ENCODE peak calls at places on chromosomes 4 and X, in seven cellular contexts. R is SW 1271; Y is NCI-H510A treated with DMSO at 0.1 percent for 48 hours; V is fibroblast of the conjunctiva; L is activated CD4-positive, alpha-beta T cell treated with anti-CD3 and anti-CD28 coated beads, Interleukin-2, amount 10 ng/mL, durations not matched to agents 7 days and 5 days; B is activated T-helper 1 cell treated with anti-CD3 and anti-CD28 coated beads, Interleukin-12 subunit alpha, Interleukin-12 subunit beta, Interleukin-2, Interleukin-4 antibody, amounts not matched to agents 30 ng/mL and 10 ng/mL and 1 ng/mL, durations not matched to agents 14 hours and 24 hours and 36 hours; Z is kidney tubule cell. O is an unnamed sample.

GRCh38 chr4:110518889-110519490 is 43.0 kb downstream of the ENPEP start:
- DNase-seq in Z (peak; percentile 34), Y (peak; percentile 4), B (no peak), R (no peak), V (no peak), L (peak; percentile 38), O (no peak)

GRCh38 chr4:183532823-183533222 is 28.0 kb downstream of the ING2 start:
- DNase-seq in Y (no peak), Z (peak; percentile 65), R (no peak), B (no peak), L (no peak), V (no peak), O (no peak)

GRCh38 chrX:132219343-132219768 is at the start of gene RAP2C:
- DNase-seq in Y (peak; percentile 55), V (peak; percentile 59), Z (peak; percentile 75), L (peak; percentile 66), B (peak; percentile 25), R (peak; percentile 0), O (peak; percentile 34)

GRCh38 chrX:29487214-29487613 is 728.1 kb upstream of the MAGEB2 start:
- DNase-seq in Y (no peak), R (no peak), L (no peak), B (no peak), V (no peak), Z (no peak), O (no peak)

GRCh38 chrX:149491812-149492211 is 13.3 kb downstream of the IDS start:
- DNase-seq in R (no peak), V (no peak), Z (no peak), B (no peak), L (no peak), Y (no peak), O (no peak)

GRCh38 chr4:10008208-10009005 is 12.9 kb downstream of the SLC2A9 start:
- DNase-seq in Y (no peak), L (no peak), V (no peak), Z (no peak), R (no peak), B (no peak), O (no peak)

GRCh38 chr4:173934933-173935620 is 348.4 kb downstream of the FBXO8 start:
- DNase-seq in Z (no peak), R (no peak), B (no peak), V (no peak), L (no peak), Y (no peak), O (no peak)

GRCh38 chr4:11073621-11074051 is 355.1 kb downstream of the HS3ST1 start:
- DNase-seq in R (no peak), B (no peak), Z (peak; percentile 13), V (peak; percentile 91), Y (no peak), L (no peak), O (peak; percentile 7)

GRCh38 chr4:60344908-60345307 is 855.2 kb upstream of the ADGRL3 start:
- DNase-seq in B (no peak), R (no peak), L (no peak), Z (no peak), V (no peak), Y (no peak), O (no peak)

GRCh38 chr4:19399001-19399400 is 852.7 kb upstream of the SLIT2 start:
- DNase-seq in Z (no peak), V (no peak), B (no peak), Y (no peak), R (no peak), L (no peak), O (no peak)

GRCh38 chr4:120842046-120842445 is 80.5 kb downstream of the PRDM5 start:
- DNase-seq in Z (no peak), Y (peak; percentile 41), B (no peak), V (peak; percentile 60), R (no peak), L (no peak), O (no peak)

GRCh38 chrX:123846598-123847038 is 13.2 kb upstream of the XIAP start:
- DNase-seq in R (no peak), B (no peak), Z (peak; percentile 66), V (no peak), L (no peak), Y (no peak), O (no peak)

GRCh38 chrX:40852573-40852972 is 117.2 kb upstream of the MED14 start:
- DNase-seq in B (no peak), Y (no peak), Z (no peak), V (no peak), R (no peak), L (no peak), O (no peak)

GRCh38 chr4:126869967-126870366 is 762.8 kb upstream of the INTU start:
- DNase-seq in B (no peak), Y (no peak), L (no peak), Z (no peak), V (no peak), R (no peak), O (no peak)

GRCh38 chr4:912548-913279 is 19.4 kb downstream of the GAK start:
- DNase-seq in V (no peak), Y (no peak), B (no peak), R (no peak), L (no peak), Z (no peak), O (no peak)

GRCh38 chr4:169254546-169254983 is 16.2 kb downstream of the SH3RF1 start:
- DNase-seq in Y (no peak), B (no peak), V (peak; percentile 73), L (no peak), R (no peak), Z (peak; percentile 81), O (no peak)

GRCh38 chrX:44415639-44416386 is 72.3 kb upstream of the EFHC2 start:
- DNase-seq in L (no peak), B (no peak), V (no peak), Y (no peak), R (no peak), Z (no peak), O (peak; percentile 4)

GRCh38 chrX:2584659-2585470 is 84.1 kb upstream of the DHRSX start:
- DNase-seq in R (no peak), V (no peak), Y (no peak), Z (no peak), B (no peak), L (no peak), O (no peak)

GRCh38 chrX:100296183-100296753 is 113.8 kb downstream of the PCDH19 start:
- DNase-seq in L (no peak), Y (no peak), R (no peak), B (no peak), V (no peak), Z (no peak), O (no peak)

GRCh38 chrX:152845618-152846240 is 14.9 kb downstream of the NSDHL start:
- DNase-seq in Y (no peak), R (no peak), V (no peak), B (no peak), L (no peak), Z (no peak), O (no peak)

GRCh38 chr4:76016383-76016782 is 6.9 kb downstream of the CXCL10 start:
- DNase-seq in L (peak; percentile 17), R (no peak), B (peak; percentile 31), V (no peak), Z (peak; percentile 81), Y (peak; percentile 79), O (peak; percentile 3)

O was measured in NCI-H2171 treated with DMSO at 0.1 percent for 48 hours.